ENCODE peak calls at places on chromosomes 3 and 15, in seven cellular contexts. A, W, R, H, B, O and K are unnamed samples.

GRCh38 chr3:107514453-107514852 is 8.3 kb upstream of the BBX start:
- DNase-seq in A (no peak), W (no peak), R (no peak), H (no peak), B (no peak), O (no peak), K (no peak)

GRCh38 chr3:172965256-172965655 is 175.8 kb downstream of the SPATA16 start:
- DNase-seq in A (no peak), W (no peak), R (no peak), H (peak; percentile 54), B (no peak), O (no peak), K (no peak)

GRCh38 chr3:71629289-71630252 is 46.0 kb upstream of the FOXP1 start:
- DNase-seq in A (no peak), W (no peak), R (no peak), H (peak; percentile 69), B (no peak), O (no peak), K (no peak)

GRCh38 chr3:113535898-113536297 is 3.5 kb downstream of the SIDT1 start:
- DNase-seq in A (no peak), W (no peak), R (peak; percentile 35), H (no peak), B (no peak), O (no peak), K (no peak)

GRCh38 chr15:71386448-71387236 is 271.4 kb downstream of the THSD4 start:
- DNase-seq in A (no peak), W (no peak), R (peak; percentile 37), H (peak; percentile 69), B (peak; percentile 9), O (no peak), K (no peak)

GRCh38 chr15:71916834-71917233 is 106.5 kb downstream of the NR2E3 start:
- DNase-seq in A (no peak), W (no peak), R (no peak), H (peak; percentile 4), B (no peak), O (no peak), K (no peak)

GRCh38 chr15:78617131-78617915 is 3.5 kb downstream of the CHRNA3 start:
- DNase-seq in A (no peak), W (peak; percentile 33), R (no peak), H (no peak), B (no peak), O (no peak), K (no peak)

GRCh38 chr3:46998121-46998851 is 18.8 kb downstream of the NBEAL2 start:
- DNase-seq in A (no peak), W (peak; percentile 88), R (peak; percentile 98), H (peak; percentile 65), B (peak; percentile 54), O (peak; percentile 67), K (peak; percentile 57)

GRCh38 chr3:18440053-18440768 is 15.1 kb upstream of the SATB1 start:
- DNase-seq in A (no peak), W (no peak), R (no peak), H (no peak), B (no peak), O (no peak), K (no peak)

GRCh38 chr3:195110647-195111321 is 160.2 kb downstream of the XXYLT1 start:
- DNase-seq in A (no peak), W (no peak), R (no peak), H (peak; percentile 25), B (no peak), O (no peak), K (no peak)

GRCh38 chr15:99430881-99431401 is 134.8 kb upstream of the MEF2A start:
- DNase-seq in A (peak; percentile 26), W (peak; percentile 15), R (no peak), H (no peak), B (no peak), O (no peak), K (no peak)

GRCh38 chr15:48939686-48940085 is 24.0 kb downstream of the SHC4 start:
- DNase-seq in A (no peak), W (no peak), R (no peak), H (peak; percentile 96), B (peak; percentile 5), O (peak; percentile 26), K (no peak)

GRCh38 chr3:129727707-129728106 is 121.2 kb upstream of the PLXND1 start:
- DNase-seq in A (no peak), W (no peak), R (no peak), H (peak; percentile 45), B (no peak), O (no peak), K (no peak)

GRCh38 chr3:100257601-100258000 is 3.2 kb upstream of the TBC1D23 start:
- DNase-seq in A (no peak), W (no peak), R (no peak), H (peak; percentile 58), B (peak; percentile 19), O (no peak), K (no peak)

GRCh38 chr3:14913926-14914776 is 33.2 kb upstream of the NR2C2 start:
- DNase-seq in A (no peak), W (no peak), R (peak; percentile 57), H (no peak), B (no peak), O (no peak), K (no peak)

GRCh38 chr15:54187325-54187724 is 209.1 kb downstream of the UNC13C start:
- DNase-seq in A (no peak), W (no peak), R (no peak), H (no peak), B (no peak), O (no peak), K (no peak)

GRCh38 chr3:118573922-118574321 is 460.7 kb downstream of the IGSF11 start:
- DNase-seq in A (no peak), W (no peak), R (no peak), H (no peak), B (no peak), O (no peak), K (no peak)

GRCh38 chr15:94168250-94168649 is 63.1 kb upstream of the MCTP2 start:
- DNase-seq in A (no peak), W (no peak), R (peak; percentile 35), H (no peak), B (peak; percentile 10), O (peak; percentile 7), K (no peak)

GRCh38 chr3:188051801-188052228 is 102.1 kb upstream of the LPP start:
- DNase-seq in A (no peak), W (no peak), R (peak; percentile 35), H (peak; percentile 52), B (no peak), O (no peak), K (no peak)

GRCh38 chr3:150546226-150547044 is at the start of the genes EIF2A and SERP1:
- DNase-seq in A (peak; percentile 99), W (peak; percentile 99), R (peak; percentile 94), H (peak; percentile 99), B (peak; percentile 98), O (peak; percentile 76), K (peak; percentile 99)

GRCh38 chr15:65032823-65033537 is 3.5 kb upstream of the MTFMT start:
- DNase-seq in A (peak; percentile 92), W (peak; percentile 68), R (peak; percentile 73), H (peak; percentile 69), B (peak; percentile 92), O (peak; percentile 49), K (no peak)

GRCh38 chr3:78148986-78149717 is 1109.3 kb downstream of the ROBO2 start:
- DNase-seq in A (no peak), W (no peak), R (no peak), H (peak; percentile 30), B (no peak), O (no peak), K (no peak)

GRCh38 chr15:98676586-98677270 is 28.4 kb downstream of the IGF1R start:
- DNase-seq in A (no peak), W (no peak), R (no peak), H (no peak), B (no peak), O (no peak), K (no peak)

GRCh38 chr3:197507081-197507480 is 48.7 kb downstream of the BDH1 start:
- DNase-seq in A (no peak), W (no peak), R (no peak), H (no peak), B (no peak), O (no peak), K (no peak)

GRCh38 chr3:42097166-42097946 is 6.2 kb downstream of the TRAK1 start:
- DNase-seq in A (no peak), W (no peak), R (no peak), H (peak; percentile 69), B (peak; percentile 70), O (no peak), K (no peak)

GRCh38 chr3:186052096-186052495 is 56.8 kb downstream of the ETV5 start:
- DNase-seq in A (no peak), W (no peak), R (no peak), H (no peak), B (no peak), O (no peak), K (no peak)

GRCh38 chr15:27017168-27017809 is 46.3 kb downstream of the GABRG3 start:
- DNase-seq in A (peak; percentile 66), W (peak; percentile 56), R (peak; percentile 88), H (peak; percentile 54), B (peak; percentile 69), O (peak; percentile 47), K (no peak)

GRCh38 chr3:38459499-38460048 is 5.9 kb downstream of the ACVR2B start:
- DNase-seq in A (no peak), W (no peak), R (no peak), H (no peak), B (no peak), O (no peak), K (no peak)

GRCh38 chr3:169082076-169082475 is 581.4 kb downstream of the MECOM start:
- DNase-seq in A (no peak), W (no peak), R (no peak), H (no peak), B (no peak), O (no peak), K (no peak)

GRCh38 chr15:82881747-82882146 is 70.8 kb downstream of the HOMER2 start:
- DNase-seq in A (no peak), W (no peak), R (no peak), H (no peak), B (no peak), O (no peak), K (no peak)

GRCh38 chr3:152466784-152467183 is 198.1 kb downstream of the MBNL1 start:
- DNase-seq in A (no peak), W (no peak), R (no peak), H (peak; percentile 93), B (peak; percentile 21), O (no peak), K (no peak)

GRCh38 chr15:66684136-66684681 is 17.8 kb upstream of the SMAD6 start:
- DNase-seq in A (no peak), W (no peak), R (no peak), H (no peak), B (no peak), O (no peak), K (no peak)

GRCh38 chr15:29871401-29871800 is 49.1 kb upstream of the TJP1 start:
- DNase-seq in A (no peak), W (no peak), R (no peak), H (no peak), B (no peak), O (no peak), K (no peak)

GRCh38 chr3:11457126-11457525 is 184.9 kb downstream of the ATG7 start:
- DNase-seq in A (no peak), W (no peak), R (no peak), H (peak; percentile 44), B (no peak), O (no peak), K (no peak)

GRCh38 chr15:53811530-53811929 is 52.1 kb upstream of the WDR72 start:
- DNase-seq in A (no peak), W (no peak), R (no peak), H (peak; percentile 27), B (peak; percentile 2), O (no peak), K (no peak)

GRCh38 chr3:170611746-170612145 is 25.9 kb upstream of the SLC7A14 start:
- DNase-seq in A (no peak), W (no peak), R (no peak), H (no peak), B (no peak), O (no peak), K (no peak)

GRCh38 chr3:116474356-116475200 is 29.3 kb upstream of the LSAMP start:
- DNase-seq in A (no peak), W (no peak), R (no peak), H (no peak), B (no peak), O (no peak), K (no peak)

GRCh38 chr3:80890571-80890970 is 870.9 kb downstream of the GBE1 start:
- DNase-seq in A (no peak), W (no peak), R (no peak), H (no peak), B (no peak), O (no peak), K (no peak)